ENCODE peak calls at places on chromosomes 12 and 14, in nine cellular contexts. V, X, R, P, H, L, G, U and Z are unnamed samples.
A peak's percentile ranks its signal among the peaks of the same experiment; 100 is the strongest.

GRCh38 chr12:56862264-56862663 is 71.9 kb downstream of the SDR9C7 start:
- DNase-seq in V (no peak), X (no peak), P (no peak), L (no peak), R (no peak), U (no peak), H (no peak), G (no peak), Z (no peak)

GRCh38 chr14:92105845-92106094 is 612 bp downstream of the ATXN3 start:
- DNase-seq in U (peak; percentile 43), L (peak; percentile 69), R (no peak), G (peak; percentile 46), V (no peak), P (peak; percentile 74), H (peak; percentile 30), X (peak; percentile 33), Z (peak; percentile 51)

GRCh38 chr14:76502638-76503037 is 126.7 kb downstream of the ESRRB start:
- DNase-seq in V (no peak), U (no peak), P (no peak), H (no peak), X (no peak), R (no peak), L (no peak), G (no peak), Z (no peak)

GRCh38 chr14:21612324-21612723 is 22.4 kb downstream of the OR10G2 start:
- DNase-seq in V (no peak), L (no peak), P (no peak), U (no peak), R (peak; percentile 7), X (no peak), G (no peak), H (no peak), Z (no peak)

GRCh38 chr12:53219956-53220856 is 11.8 kb downstream of the RARG start:
- DNase-seq in V (peak; percentile 79), X (peak; percentile 85), G (peak; percentile 54), L (peak; percentile 82), H (peak; percentile 68), R (peak; percentile 80), P (peak; percentile 72), U (peak; percentile 83), Z (peak; percentile 64)

GRCh38 chr12:54009171-54010052 is 627 bp downstream of the HOXC8 start:
- DNase-seq in V (no peak), R (no peak), H (peak; percentile 32), X (no peak), P (no peak), L (no peak), G (no peak), U (no peak), Z (no peak)

GRCh38 chr12:52603314-52603713 is 2.1 kb upstream of the KRT72 start:
- DNase-seq in X (no peak), R (no peak), H (no peak), L (no peak), U (no peak), G (no peak), P (no peak), V (no peak), Z (no peak)

GRCh38 chr14:100297320-100298300 is 8.6 kb downstream of the SLC25A29 start:
- DNase-seq in U (peak; percentile 72), H (no peak), G (peak; percentile 78), L (peak; percentile 87), X (peak; percentile 27), P (peak; percentile 91), V (no peak), R (no peak), Z (peak; percentile 70)

GRCh38 chr12:3135522-3136461 is 58.6 kb downstream of the TSPAN9 start:
- DNase-seq in P (peak; percentile 40), U (peak; percentile 70), G (no peak), R (peak; percentile 91), V (peak; percentile 89), L (peak; percentile 47), H (peak; percentile 78), X (peak; percentile 61), Z (no peak)

GRCh38 chr12:124527861-124528561 is 39.4 kb downstream of the NCOR2 start:
- DNase-seq in P (no peak), L (no peak), V (no peak), R (peak; percentile 56), H (no peak), X (no peak), G (no peak), U (no peak), Z (no peak)

GRCh38 chr12:30969006-30969405 is 42.5 kb downstream of the TSPAN11 start:
- DNase-seq in V (no peak), R (no peak), G (no peak), X (no peak), U (no peak), L (no peak), P (no peak), H (no peak), Z (no peak)

GRCh38 chr12:30965613-30965985 is 39.1 kb downstream of the TSPAN11 start:
- DNase-seq in G (no peak), P (no peak), H (no peak), R (peak; percentile 63), L (no peak), X (no peak), V (peak; percentile 18), U (no peak), Z (no peak)

GRCh38 chr12:30964896-30965612 is 38.5 kb downstream of the TSPAN11 start:
- DNase-seq in R (no peak), G (no peak), U (no peak), L (no peak), V (no peak), P (no peak), X (no peak), H (no peak), Z (no peak)

GRCh38 chr12:30968211-30968610 is 41.7 kb downstream of the TSPAN11 start:
- DNase-seq in U (no peak), P (no peak), L (no peak), V (no peak), X (no peak), R (no peak), H (no peak), G (no peak), Z (no peak)

DNA sequence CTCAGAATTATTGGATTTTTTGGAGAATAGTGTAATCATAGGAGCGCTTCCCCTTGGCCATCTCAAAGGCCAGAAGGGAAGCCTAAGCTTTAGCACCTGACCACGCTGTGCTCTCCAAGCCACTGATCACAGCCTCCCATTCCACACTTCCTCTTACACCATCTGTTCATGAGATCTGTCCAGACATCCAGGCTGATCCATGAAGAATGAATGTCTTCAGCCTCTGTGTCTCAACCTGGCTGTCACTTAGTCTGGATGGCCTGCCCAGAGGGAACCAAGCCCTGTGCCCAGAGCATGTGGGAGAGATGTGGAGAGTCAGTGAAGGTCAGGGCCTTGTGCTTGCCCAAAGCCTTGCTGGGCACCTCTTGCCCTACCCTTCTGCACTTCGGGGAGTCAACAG is 40.5 kb downstream of the TSPAN11 start:
- DNase-seq in G (no peak), V (no peak), H (no peak), P (no peak), X (no peak), L (no peak), U (no peak), R (no peak), Z (no peak)
- H3K27ac ChIP-seq in G (no peak overlapping the region), V (no peak overlapping the region), H (no peak overlapping the region), P (no peak overlapping the region), X (no peak overlapping the region), L (no peak overlapping the region), U (no peak overlapping the region), R (no peak overlapping the region), Z (no peak overlapping the region)

GRCh38 chr12:49627752-49628360 is 4.5 kb downstream of the PRPF40B start:
- DNase-seq in U (no peak), H (peak; percentile 49), V (no peak), L (no peak), X (no peak), G (no peak), R (no peak), P (no peak), Z (no peak)

GRCh38 chr12:49623142-49623899 is at the start of gene PRPF40B:
- DNase-seq in X (peak; percentile 65), L (peak; percentile 90), U (peak; percentile 92), G (peak; percentile 88), R (peak; percentile 90), P (peak; percentile 82), V (peak; percentile 95), H (peak; percentile 95), Z (peak; percentile 85)

GRCh38 chr12:49624919-49625577 is 1.7 kb downstream of the PRPF40B start:
- DNase-seq in U (no peak), G (no peak), H (peak; percentile 85), P (no peak), V (peak; percentile 31), L (no peak), R (no peak), X (no peak), Z (no peak)

GRCh38 chr12:49626836-49627235 is 3.5 kb downstream of the PRPF40B start:
- DNase-seq in P (no peak), U (no peak), H (no peak), G (no peak), L (no peak), X (no peak), R (no peak), V (no peak), Z (no peak)

DNA sequence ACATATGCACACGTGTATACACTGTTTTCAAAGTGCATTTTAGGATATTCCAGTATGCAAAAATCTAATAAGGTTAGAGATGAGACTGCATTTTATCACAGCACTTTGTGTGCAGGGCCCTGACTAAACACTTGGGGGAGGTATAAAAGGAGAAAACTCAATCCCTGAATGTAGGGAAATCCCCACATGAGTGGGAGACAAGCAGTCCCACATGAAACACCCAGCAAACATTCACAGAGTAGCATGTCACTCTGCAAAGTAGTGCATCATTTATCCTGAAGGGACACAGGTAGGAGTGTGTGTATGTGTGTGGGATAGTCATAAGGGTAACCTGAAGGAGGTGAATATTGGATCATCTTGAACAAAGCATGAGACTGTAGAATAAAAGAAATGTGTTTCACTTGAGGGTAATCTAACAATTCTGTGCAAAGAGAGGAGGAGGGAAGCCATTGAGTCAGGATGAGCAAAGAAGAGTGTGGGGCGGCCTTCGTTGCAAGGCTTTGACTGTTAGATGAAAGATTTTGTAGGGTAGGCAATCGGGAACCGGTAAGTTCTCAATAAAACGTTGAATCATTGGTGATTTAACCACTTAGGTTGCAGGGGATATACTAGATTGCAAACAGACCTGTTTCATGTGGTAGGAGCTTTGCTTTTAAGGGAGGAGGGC is 2.9 kb downstream of the PRPF40B start:
- DNase-seq in U (no peak), P (no peak), V (peak; percentile 22), G (no peak), X (no peak), R (no peak), H (no peak), L (no peak), Z (no peak)
- TF ChIP-seq CTCF in U (peak; percentile 48), P (no peak), V (no peak), G (no peak), X (peak; percentile 25), R (no peak), H (no peak), L (no peak), Z (no peak)

DNA sequence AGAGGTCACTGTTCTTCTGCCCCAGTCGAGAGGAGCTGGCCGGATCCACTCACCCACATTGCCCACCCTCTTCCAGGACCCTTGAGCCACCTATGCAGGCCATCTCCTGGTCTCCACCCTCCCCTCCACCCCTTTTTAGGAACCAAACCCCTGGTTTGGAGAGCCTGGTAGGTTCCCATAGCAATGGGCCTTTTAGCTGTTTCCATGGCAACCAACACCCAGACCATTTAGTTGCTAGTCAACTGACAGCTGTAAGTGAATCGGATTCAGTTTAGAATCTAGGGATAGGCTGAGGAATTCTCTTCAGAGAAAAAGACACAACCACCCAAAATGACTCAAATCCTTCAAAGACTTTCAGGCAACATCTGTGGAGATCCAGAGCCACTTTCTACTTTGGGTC is 16.5 kb downstream of the NPC2 start:
- DNase-seq in P (no peak), U (no peak), R (peak; percentile 70), X (no peak), L (no peak), G (no peak), V (no peak), H (no peak), Z (no peak)
- H3K27ac ChIP-seq in P (peak overlapping the region; percentile 15), U (no peak overlapping the region), R (no peak overlapping the region), X (no peak overlapping the region), L (no peak overlapping the region), G (no peak overlapping the region), V (no peak overlapping the region), H (peak overlapping the region; percentile 21), Z (no peak overlapping the region)

GRCh38 chr12:30725739-30726138 is 29.0 kb downstream of the CAPRIN2 start:
- DNase-seq in L (no peak), V (peak; percentile 56), P (no peak), X (peak; percentile 50), R (no peak), G (no peak), U (no peak), H (peak; percentile 84), Z (no peak)
- TF ChIP-seq CTCF in L (no peak), V (no peak), P (no peak), X (peak; percentile 17), R (no peak), G (no peak), U (no peak), H (no peak), Z (no peak)